ENCODE peak calls at places on chromosomes 4 and X, in six cellular contexts. R, J, C, E, T and V are unnamed samples.

GRCh38 chr4:124641715-124642380 is 70.7 kb downstream of the ANKRD50 start:
- DNase-seq in R (no peak), J (no peak), C (peak; percentile 13), E (no peak), T (peak; percentile 34), V (no peak)

GRCh38 chrX:41475611-41476241 is 28.6 kb downstream of the NYX start:
- DNase-seq in R (no peak), J (no peak), C (no peak), E (no peak), T (no peak), V (no peak)

GRCh38 chrX:41507899-41508298 is 60.8 kb downstream of the NYX start:
- DNase-seq in R (no peak), J (no peak), C (no peak), E (no peak), T (no peak), V (no peak)

GRCh38 chr4:129344058-129344457 is 248.1 kb downstream of the C4orf33 start:
- DNase-seq in R (no peak), J (no peak), C (peak; percentile 37), E (peak; percentile 39), T (peak; percentile 66), V (peak; percentile 28)

GRCh38 chrX:31658360-31658759 is 586.5 kb upstream of the FTHL17 start:
- DNase-seq in R (no peak), J (no peak), C (no peak), E (no peak), T (peak; percentile 21), V (no peak)

GRCh38 chr4:19368800-19369199 is 882.9 kb upstream of the SLIT2 start:
- DNase-seq in R (no peak), J (no peak), C (no peak), E (no peak), T (no peak), V (no peak)

GRCh38 chrX:106585478-106585877 is 26.3 kb upstream of the RADX start:
- DNase-seq in R (no peak), J (no peak), C (no peak), E (no peak), T (no peak), V (no peak)

GRCh38 chrX:103536071-103536470 is 16.8 kb upstream of the RAB40A start:
- DNase-seq in R (no peak), J (no peak), C (no peak), E (peak; percentile 54), T (no peak), V (no peak)

GRCh38 chrX:122770581-122770980 is 413.5 kb upstream of the GRIA3 start:
- DNase-seq in R (no peak), J (peak; percentile 7), C (no peak), E (no peak), T (no peak), V (peak; percentile 51)

GRCh38 chrX:153681175-153681574 is 6.6 kb upstream of the SLC6A8 start:
- DNase-seq in R (no peak), J (no peak), C (no peak), E (no peak), T (no peak), V (no peak)

GRCh38 chr4:154010377-154010776 is 221.5 kb upstream of the SFRP2 start:
- DNase-seq in R (no peak), J (no peak), C (no peak), E (no peak), T (no peak), V (no peak)

GRCh38 chr4:51836531-51836930 is 6.4 kb upstream of the DCUN1D4 start:
- DNase-seq in R (no peak), J (no peak), C (peak; percentile 19), E (no peak), T (no peak), V (no peak)

GRCh38 chrX:143581260-143581659 is 54.6 kb downstream of the SLITRK4 start:
- DNase-seq in R (no peak), J (no peak), C (no peak), E (no peak), T (no peak), V (no peak)

GRCh38 chr4:187387709-187388108 is 607.9 kb upstream of the ZFP42 start:
- DNase-seq in R (no peak), J (no peak), C (no peak), E (no peak), T (no peak), V (no peak)

GRCh38 chr4:74675673-74676279 is 118.5 kb downstream of the BTC start:
- DNase-seq in R (no peak), J (peak; percentile 21), C (peak; percentile 19), E (peak; percentile 25), T (peak; percentile 53), V (peak; percentile 32)

GRCh38 chr4:159003420-159004253 is 99.2 kb upstream of the RAPGEF2 start:
- DNase-seq in R (no peak), J (no peak), C (no peak), E (no peak), T (no peak), V (peak; percentile 80)

GRCh38 chr4:147596976-147597375 is 20.2 kb upstream of the TMEM184C start:
- DNase-seq in R (no peak), J (no peak), C (no peak), E (no peak), T (no peak), V (no peak)

GRCh38 chr4:876780-877179 is 50.9 kb upstream of the CPLX1 start:
- DNase-seq in R (no peak), J (no peak), C (no peak), E (no peak), T (peak; percentile 44), V (no peak)

GRCh38 chr4:52995341-52996030 is 133.4 kb downstream of the RASL11B start:
- DNase-seq in R (no peak), J (no peak), C (no peak), E (no peak), T (no peak), V (no peak)

GRCh38 chr4:181958435-181958834 is 284.8 kb upstream of the TENM3 start:
- DNase-seq in R (no peak), J (no peak), C (no peak), E (no peak), T (no peak), V (no peak)

GRCh38 chrX:110407910-110408545 is 49.4 kb downstream of the RTL9 start:
- DNase-seq in R (no peak), J (peak; percentile 33), C (peak; percentile 50), E (peak; percentile 70), T (peak; percentile 60), V (peak; percentile 31)

GRCh38 chrX:79413009-79413408 is 45.9 kb upstream of the ITM2A start:
- DNase-seq in R (no peak), J (peak; percentile 31), C (no peak), E (no peak), T (peak; percentile 35), V (no peak)

GRCh38 chrX:120029354-120029753 is 48.1 kb downstream of the RHOXF2B start:
- DNase-seq in R (no peak), J (no peak), C (no peak), E (no peak), T (peak; percentile 65), V (no peak)

GRCh38 chr4:145012841-145013240 is 85.2 kb downstream of the ANAPC10 start:
- DNase-seq in R (no peak), J (no peak), C (no peak), E (no peak), T (peak; percentile 51), V (peak; percentile 46)

GRCh38 chr4:2698504-2698903 is 57.6 kb downstream of the TNIP2 start:
- DNase-seq in R (no peak), J (no peak), C (no peak), E (no peak), T (no peak), V (no peak)

GRCh38 chrX:18998653-18999052 is 14.7 kb upstream of the PHKA2 start:
- DNase-seq in R (no peak), J (no peak), C (no peak), E (no peak), T (no peak), V (no peak)

GRCh38 chr4:173270312-173271027 is 63.7 kb downstream of the HMGB2 start:
- DNase-seq in R (no peak), J (no peak), C (no peak), E (peak; percentile 37), T (no peak), V (no peak)

GRCh38 chrX:45803383-45803921 is 602.8 kb upstream of the DIPK2B start:
- DNase-seq in R (no peak), J (no peak), C (peak; percentile 70), E (no peak), T (peak; percentile 91), V (no peak)

GRCh38 chrX:2486476-2487133 is 14.2 kb downstream of the DHRSX start:
- DNase-seq in R (no peak), J (no peak), C (no peak), E (no peak), T (no peak), V (no peak)

GRCh38 chrX:9807355-9808182 is 21.3 kb downstream of the SHROOM2 start:
- DNase-seq in R (no peak), J (no peak), C (no peak), E (no peak), T (no peak), V (no peak)

GRCh38 chrX:115023139-115023538 is 5.7 kb upstream of the IL13RA2 start:
- DNase-seq in R (no peak), J (no peak), C (no peak), E (no peak), T (no peak), V (peak; percentile 6)